ENCODE peak calls at places on chromosomes 12 and 14, in six cellular contexts. E is IMR-90, V is neural progenitor cell, F is GM12878, U is GM23248, W is K562. B is an unnamed sample.

GRCh38 chr12:110022980-110023633 is 23.9 kb downstream of the ANKRD13A start:
- DNase-seq in E (peak), V (peak), F (no peak), W (no peak), U (peak), B (no peak)

GRCh38 chr12:49428652-49429549 is 61.6 kb downstream of the SPATS2 start:
- DNase-seq in W (no peak), V (no peak), U (peak), F (peak), E (peak), B (peak)

GRCh38 chr14:58876613-58877012 is 238.9 kb downstream of the DACT1 start:
- DNase-seq in F (no peak), V (no peak), E (peak), U (peak), W (no peak), B (no peak)

GRCh38 chr12:130719263-130719892 is 3.3 kb upstream of the RIMBP2 start:
- DNase-seq in E (no peak), W (no peak), V (no peak), F (no peak), U (no peak), B (no peak)

GRCh38 chr12:78191611-78192010 is 360.9 kb downstream of the NAV3 start:
- DNase-seq in W (no peak), F (no peak), U (peak), E (peak), V (no peak), B (no peak)

GRCh38 chr12:99910342-99910741 is 74.4 kb downstream of the ANKS1B start:
- DNase-seq in E (no peak), U (peak), F (no peak), V (no peak), W (no peak), B (no peak)

GRCh38 chr14:75303415-75303814 is 24.8 kb downstream of the FOS start:
- DNase-seq in E (peak), F (no peak), V (peak), U (peak), W (peak), B (peak)

GRCh38 chr12:117686911-117687377 is 281.8 kb downstream of the KSR2 start:
- DNase-seq in U (peak), E (no peak), F (no peak), W (no peak), V (no peak), B (no peak)

GRCh38 chr12:65536876-65537661 is 258.6 kb downstream of the MSRB3 start:
- DNase-seq in W (no peak), E (peak), U (peak), V (no peak), F (no peak), B (no peak)

GRCh38 chr12:107610030-107610859 is 75.4 kb upstream of the PWP1 start:
- DNase-seq in E (peak), V (peak), F (no peak), U (peak), W (peak), B (no peak)

GRCh38 chr12:106750524-106750923 is 24.0 kb upstream of the RIC8B start:
- DNase-seq in U (no peak), E (no peak), V (no peak), W (no peak), F (no peak), B (no peak)

GRCh38 chr12:113875681-113876080 is 90.4 kb downstream of the RBM19 start:
- DNase-seq in W (no peak), V (no peak), F (no peak), E (peak), U (no peak), B (no peak)

GRCh38 chr12:104670439-104671406 is 214.0 kb downstream of the CHST11 start:
- DNase-seq in V (no peak), W (no peak), E (no peak), U (peak), F (peak), B (no peak)

GRCh38 chr12:103664626-103665025 is 77.6 kb downstream of the STAB2 start:
- DNase-seq in U (no peak), E (no peak), W (no peak), V (no peak), F (no peak), B (no peak)

GRCh38 chr12:113919791-113920190 is 46.3 kb downstream of the RBM19 start:
- DNase-seq in E (no peak), W (no peak), V (no peak), U (no peak), F (no peak), B (no peak)

GRCh38 chr12:118374909-118375308 is 1.4 kb upstream of the SUDS3 start:
- DNase-seq in V (no peak), F (no peak), U (peak), E (no peak), W (no peak), B (no peak)

GRCh38 chr12:108241961-108242360 is 97.2 kb downstream of the CMKLR1 start:
- DNase-seq in V (no peak), U (no peak), F (no peak), E (no peak), W (no peak), B (no peak)

GRCh38 chr12:109389146-109389545 is 41.4 kb downstream of the MYO1H start:
- DNase-seq in V (no peak), U (peak), F (no peak), E (no peak), W (peak), B (no peak)

GRCh38 chr12:131905640-131906091 is 11.2 kb downstream of the ULK1 start:
- DNase-seq in U (no peak), E (no peak), V (no peak), F (no peak), W (no peak), B (no peak)

GRCh38 chr14:100911665-100912316 is 8.3 kb upstream of the RTL1 start:
- DNase-seq in F (no peak), V (peak), E (peak), U (no peak), W (no peak), B (no peak)

GRCh38 chr12:26554332-26554731 is 278.7 kb downstream of the ITPR2 start:
- DNase-seq in W (no peak), V (no peak), E (no peak), F (no peak), U (no peak), B (no peak)

GRCh38 chr14:51552768-51553426 is 98.8 kb upstream of the FRMD6 start:
- DNase-seq in W (no peak), V (no peak), E (no peak), F (no peak), U (no peak), B (no peak)

GRCh38 chr14:22900088-22900799 is 17.2 kb downstream of the REM2 start:
- DNase-seq in V (peak), U (peak), F (peak), W (peak), E (peak), B (peak)

GRCh38 chr12:96194901-96195844 is 998 bp downstream of the ELK3 start:
- DNase-seq in V (peak), F (peak), E (peak), U (peak), W (peak), B (peak)

GRCh38 chr14:63901434-63902085 is 48.8 kb downstream of the SYNE2 start:
- DNase-seq in W (no peak), E (peak), V (no peak), U (peak), F (no peak), B (peak)

GRCh38 chr14:81164167-81164774 is 56.5 kb downstream of the GTF2A1 start:
- DNase-seq in U (peak), F (peak), E (peak), V (peak), W (peak), B (peak)

GRCh38 chr14:21405097-21405496 is 21.3 kb upstream of the SUPT16H start:
- DNase-seq in W (no peak), F (no peak), U (peak), V (no peak), E (no peak), B (peak)

GRCh38 chr12:84341467-84342193 is 571.0 kb downstream of the SLC6A15 start:
- DNase-seq in V (no peak), E (no peak), U (no peak), F (no peak), W (no peak), B (no peak)

GRCh38 chr12:52148541-52149181 is 43.2 kb downstream of the KRT80 start:
- DNase-seq in V (no peak), U (peak), E (no peak), W (peak), F (no peak), B (peak)

GRCh38 chr14:36021030-36021422 is 155.5 kb downstream of the PTCSC3 start:
- DNase-seq in V (peak), F (peak), W (no peak), U (no peak), E (no peak), B (no peak)

GRCh38 chr14:36022765-36023415 is 153.6 kb downstream of the PTCSC3 start:
- DNase-seq in E (no peak), U (no peak), W (no peak), V (peak), F (no peak), B (no peak)

GRCh38 chr14:36021926-36022325 is 154.6 kb downstream of the PTCSC3 start:
- DNase-seq in V (peak), W (no peak), F (no peak), U (no peak), E (no peak), B (no peak)

GRCh38 chr14:36019126-36019525 is 157.4 kb downstream of the PTCSC3 start:
- DNase-seq in F (no peak), U (no peak), E (no peak), W (no peak), V (no peak), B (no peak)

DNA sequence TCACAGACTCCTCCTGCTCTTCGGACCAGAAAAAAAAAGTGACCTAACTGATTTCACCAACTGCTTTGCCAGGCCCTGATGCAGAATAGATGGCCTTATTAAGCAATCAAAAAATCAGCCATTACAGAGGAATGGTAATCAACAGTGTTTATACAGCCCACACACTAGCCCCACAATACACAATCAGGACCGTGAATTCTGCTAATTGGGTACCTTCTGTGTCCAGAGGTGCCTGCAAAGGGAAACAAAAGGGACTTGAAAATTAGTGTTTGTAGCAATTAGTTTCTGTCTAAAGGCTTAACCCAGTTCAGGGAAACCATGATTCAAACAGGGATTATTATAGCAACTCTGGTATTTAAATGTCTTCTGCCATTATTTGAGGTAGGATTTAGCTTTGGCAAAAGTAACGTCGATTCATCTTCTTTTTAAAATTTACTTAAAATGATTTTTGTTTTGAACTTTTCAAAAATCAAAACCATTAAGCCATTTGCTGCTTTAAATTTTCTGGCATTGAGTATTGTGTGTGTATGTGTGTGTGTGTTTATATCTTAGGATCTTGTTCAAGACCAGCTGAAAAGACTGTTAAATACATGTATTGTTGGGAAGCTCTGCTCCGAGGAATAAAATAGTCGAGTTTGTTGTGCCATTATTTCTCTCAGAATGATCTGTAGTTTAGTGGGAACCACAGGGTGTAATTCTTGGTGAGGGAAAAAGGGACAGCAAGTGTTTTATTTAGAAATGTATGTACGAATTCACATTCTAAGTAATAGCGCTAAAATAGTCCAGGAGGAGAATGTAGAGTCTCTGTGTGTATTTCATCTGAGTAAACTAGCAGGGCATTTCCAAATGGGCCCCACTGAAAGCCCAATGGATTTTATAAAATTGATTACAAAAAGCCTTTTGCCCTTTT is 156.1 kb downstream of the PTCSC3 start:
- DNase-seq in W (no peak), F (no peak), E (no peak), U (no peak), V (peak), B (no peak)
- H2AFZ ChIP-seq in W (no peak), F (no peak), E (no peak), U (no peak), V (no peak), B (no peak)

GRCh38 chr14:61547186-61548121 is 147.9 kb upstream of the HIF1A start:
- DNase-seq in V (no peak), W (no peak), U (peak), E (peak), F (no peak), B (peak)
- H3K9ac ChIP-seq in V (no peak), W (no peak), U (peak), E (peak), F (no peak), B (no peak)

DNA sequence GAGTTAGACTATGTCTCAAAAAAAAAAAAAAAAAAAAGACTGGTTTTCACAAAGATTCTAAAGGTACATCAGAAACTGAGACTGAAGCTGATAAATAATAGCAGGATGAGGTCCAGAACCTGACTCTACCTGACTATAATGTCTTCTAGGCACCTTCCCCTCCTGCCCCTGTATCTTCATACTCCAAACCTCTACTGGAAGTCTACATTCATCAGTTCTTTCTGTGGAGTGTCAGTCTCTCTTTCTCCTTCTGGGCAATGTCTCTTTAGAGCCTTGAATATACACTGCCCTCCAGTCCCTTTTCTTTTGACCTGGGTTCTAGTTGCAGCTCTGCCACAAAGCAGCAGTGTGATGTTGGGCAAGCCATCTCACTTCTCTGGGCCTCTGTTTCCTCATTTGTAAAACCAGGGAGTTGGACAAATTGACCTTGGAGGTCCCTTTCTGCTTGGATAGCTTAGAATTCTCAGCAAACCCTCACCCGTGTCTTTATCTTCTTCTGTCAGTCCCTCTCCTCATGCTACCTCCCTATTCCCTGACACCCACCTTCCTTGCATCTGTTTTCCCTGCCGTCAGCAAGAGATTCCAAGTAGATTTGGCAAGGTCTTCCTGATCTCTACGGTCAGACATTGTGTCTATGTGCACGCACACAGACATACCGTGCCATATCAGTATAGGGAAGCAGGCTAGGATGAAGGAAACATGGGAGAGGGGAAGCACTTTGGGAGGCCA is 4.3 kb downstream of the NFE2 start:
- DNase-seq in E (no peak), V (no peak), U (no peak), W (no peak), F (no peak), B (no peak)
- H3K4me2 ChIP-seq in E (no peak), V (no peak), U (no peak), W (peak), F (no peak), B (no peak)

GRCh38 chr14:34040765-34041164 is 89.9 kb upstream of the EGLN3 start:
- DNase-seq in U (no peak), F (no peak), W (no peak), E (no peak), V (no peak), B (no peak)

GRCh38 chr14:34044373-34044637 is 93.4 kb upstream of the EGLN3 start:
- DNase-seq in U (no peak), V (no peak), W (no peak), E (no peak), F (no peak), B (no peak)

GRCh38 chr14:34041220-34041619 is 90.3 kb upstream of the EGLN3 start:
- DNase-seq in E (no peak), V (no peak), F (no peak), W (no peak), U (no peak), B (no peak)

GRCh38 chr14:34044666-34045306 is 93.9 kb upstream of the EGLN3 start:
- DNase-seq in V (no peak), F (no peak), W (no peak), U (no peak), E (no peak), B (no peak)

GRCh38 chr14:34043627-34044372 is 92.9 kb upstream of the EGLN3 start:
- DNase-seq in U (peak), E (no peak), W (peak), F (peak), V (no peak), B (peak)
- H2AFZ ChIP-seq in U (peak), E (no peak), W (peak), F (peak), V (peak), B (peak)

DNA sequence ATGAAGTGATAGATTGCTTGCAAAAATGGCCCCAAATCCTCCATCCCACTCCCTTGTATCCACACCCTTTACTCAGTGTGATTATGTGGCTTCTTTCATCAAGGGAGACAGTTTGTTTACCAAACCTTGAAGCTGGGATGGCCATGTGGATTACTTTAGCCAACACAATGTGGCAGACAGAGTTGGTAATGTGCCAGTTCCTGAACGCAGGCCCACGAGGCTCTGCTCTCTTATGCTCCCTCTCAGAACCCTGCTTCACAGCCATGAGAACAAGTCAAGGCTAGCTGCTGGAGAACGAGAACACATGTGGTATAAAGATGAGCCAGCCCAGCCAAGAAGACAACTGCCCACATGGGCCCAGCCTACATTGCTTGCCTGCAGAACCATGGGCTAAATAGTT is 162.3 kb downstream of the NDUFA12 start:
- DNase-seq in E (no peak), F (no peak), V (no peak), W (no peak), U (no peak), B (no peak)
- H3K9ac ChIP-seq in E (no peak), F (no peak), V (no peak), W (no peak), U (no peak), B (no peak)

DNA sequence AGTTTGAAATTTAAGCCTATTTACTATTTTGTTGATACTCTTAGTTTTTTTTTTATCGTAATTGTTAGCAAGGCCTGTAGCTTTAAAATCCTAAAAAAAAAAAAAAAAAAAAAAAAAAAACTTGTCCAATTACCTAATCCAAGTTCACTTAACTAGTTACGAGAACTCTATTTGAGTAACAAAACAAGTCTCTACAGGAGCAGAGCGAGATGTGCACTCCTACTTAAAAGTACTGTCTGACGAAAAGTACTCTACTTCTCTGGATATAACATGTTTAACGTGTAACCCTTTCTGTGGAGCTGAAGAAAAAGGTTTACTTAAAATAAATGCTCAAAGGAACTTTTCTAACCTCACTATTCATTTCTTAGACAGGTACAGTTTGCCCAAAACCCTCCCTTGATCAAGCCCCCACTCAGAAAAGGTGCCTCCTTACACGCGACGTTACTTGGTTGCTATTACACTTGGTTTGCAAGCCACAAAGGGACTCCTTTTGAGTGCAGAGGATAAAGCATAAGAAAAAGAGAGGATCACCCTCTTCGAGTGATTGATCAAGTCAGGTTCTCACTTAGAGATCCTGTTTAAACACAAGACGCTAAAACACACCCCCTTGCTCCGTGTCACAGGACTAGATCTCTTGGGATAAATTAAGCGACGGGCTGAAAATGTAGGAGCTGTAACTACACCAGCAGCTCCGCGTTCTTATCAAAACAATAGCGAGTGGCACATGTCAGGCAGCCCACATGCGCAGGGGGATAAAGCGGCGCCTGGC is 2.2 kb downstream of the BAZ1A start:
- DNase-seq in U (peak), V (peak), W (no peak), E (peak), F (no peak), B (no peak)
- H3K4me2 ChIP-seq in U (peak), V (peak), W (peak), E (peak), F (peak), B (peak)

DNA sequence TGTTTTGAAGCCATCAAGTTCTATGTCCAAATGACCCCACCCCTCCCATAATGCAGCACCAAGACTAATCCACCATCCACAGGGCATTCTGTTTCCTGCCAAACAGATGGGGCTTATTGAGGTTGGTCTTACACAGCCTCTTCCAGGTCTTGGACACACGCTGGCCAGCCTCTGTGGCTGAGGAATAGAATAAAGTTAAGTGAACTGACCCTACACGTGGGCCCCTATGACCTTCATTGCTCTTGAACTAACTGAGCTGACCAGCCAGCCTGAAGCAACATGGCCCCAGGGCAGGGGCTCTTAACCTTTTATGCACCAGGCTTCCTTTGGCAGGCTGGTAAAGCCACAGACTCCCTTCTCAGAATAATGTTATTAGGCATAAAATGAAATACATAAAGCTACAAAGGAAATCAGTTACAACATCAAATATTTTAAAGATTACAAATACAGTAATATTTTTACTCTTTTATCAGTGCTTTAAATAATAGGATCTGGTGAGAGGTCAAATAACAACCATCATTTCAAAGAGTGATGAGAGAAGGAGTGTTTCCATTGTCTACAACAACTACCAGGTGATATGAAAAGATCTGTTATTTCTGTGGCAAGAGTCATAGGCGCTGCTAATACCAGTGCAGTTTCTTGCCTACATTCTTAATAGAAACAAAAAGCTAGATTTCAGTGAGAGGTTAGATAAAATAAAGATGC is 192.9 kb upstream of the NUDT4 start:
- DNase-seq in E (no peak), F (no peak), W (no peak), U (no peak), V (no peak), B (peak)
- H2AFZ ChIP-seq in E (peak), F (peak), W (peak), U (peak), V (no peak), B (no peak)

B was measured in trophoblast cell.